ENCODE peak calls at places on chromosomes 13 and 19, in ten cellular contexts. L is fibroblast of mammary gland; U is breast epithelium; I is A549; G is CD8-positive, alpha-beta memory T cell; S is AG04449; X is spleen; P is psoas muscle; B is OCI-LY7; Z is lung. N is an unnamed sample.

GRCh38 chr19:3591876-3592613 is 6.8 kb downstream of the GIPC3 start:
- DNase-seq in L (no peak), U (no peak), I (no peak), G (no peak), S (no peak), X (no peak), P (no peak), B (no peak), Z (no peak), N (peak)

GRCh38 chr19:34773555-34773864 is 495 bp upstream of the ZNF599 start:
- DNase-seq in L (no peak), U (no peak), I (no peak), G (no peak), S (no peak), X (no peak), P (no peak), B (no peak), Z (no peak), N (no peak)

GRCh38 chr19:49631279-49631588 is 8.7 kb downstream of the RRAS start:
- DNase-seq in L (no peak), U (no peak), I (no peak), G (no peak), S (no peak), X (no peak), P (no peak), B (no peak), Z (no peak), N (peak)

GRCh38 chr19:17541184-17541759 is 14.2 kb upstream of the COLGALT1 start:
- DNase-seq in L (no peak), U (no peak), I (no peak), G (no peak), S (no peak), X (no peak), P (no peak), B (no peak), Z (no peak), N (peak)

GRCh38 chr19:51207747-51208146 is 17.1 kb upstream of the CD33 start:
- DNase-seq in L (no peak), U (no peak), I (no peak), G (no peak), S (no peak), X (no peak), P (no peak), B (no peak), Z (no peak), N (no peak)

GRCh38 chr13:51328488-51328887 is 11.0 kb upstream of the SERPINE3 start:
- DNase-seq in L (no peak), U (no peak), I (no peak), G (no peak), S (no peak), X (no peak), P (no peak), B (no peak), Z (no peak), N (no peak)

GRCh38 chr19:54684537-54684936 is 21.8 kb downstream of the LILRB4 start:
- DNase-seq in L (peak), U (no peak), I (peak), G (no peak), S (no peak), X (no peak), P (no peak), B (peak), Z (no peak), N (no peak)

GRCh38 chr19:56312787-56313343 is 1.8 kb downstream of the ZSCAN5A start:
- DNase-seq in L (no peak), U (no peak), I (no peak), G (no peak), S (no peak), X (no peak), P (no peak), B (no peak), Z (no peak), N (no peak)

GRCh38 chr19:1904385-1905070 is 671 bp upstream of the ADAT3 start:
- DNase-seq in L (no peak), U (peak), I (no peak), G (no peak), S (no peak), X (no peak), P (no peak), B (peak), Z (peak), N (peak)

GRCh38 chr13:40452741-40453665 is 213.4 kb downstream of the FOXO1 start:
- DNase-seq in L (peak), U (no peak), I (peak), G (no peak), S (no peak), X (no peak), P (no peak), B (no peak), Z (no peak), N (peak)

GRCh38 chr19:15372891-15373301 is 6.7 kb downstream of the AKAP8 start:
- DNase-seq in L (no peak), U (no peak), I (no peak), G (no peak), S (no peak), X (peak), P (no peak), B (no peak), Z (no peak), N (peak)

GRCh38 chr13:110624766-110625756 is 9.7 kb downstream of the NAXD start:
- DNase-seq in L (no peak), U (no peak), I (no peak), G (no peak), S (no peak), X (no peak), P (no peak), B (no peak), Z (no peak), N (peak)

GRCh38 chr13:55087085-55087484 is 2053.6 kb upstream of the PRR20A start:
- DNase-seq in L (no peak), U (no peak), I (no peak), G (no peak), S (no peak), X (no peak), P (no peak), B (no peak), Z (no peak), N (no peak)

GRCh38 chr13:30338331-30338851 is 31.0 kb upstream of the KATNAL1 start:
- DNase-seq in L (peak), U (no peak), I (no peak), G (no peak), S (peak), X (no peak), P (no peak), B (no peak), Z (no peak), N (no peak)

GRCh38 chr13:21259571-21260455 is 83.4 kb downstream of the MRPL57 start:
- DNase-seq in L (no peak), U (no peak), I (no peak), G (no peak), S (no peak), X (no peak), P (no peak), B (no peak), Z (no peak), N (peak)

GRCh38 chr19:18437481-18438330 is at the start of gene ISYNA1:
- DNase-seq in L (no peak), U (no peak), I (peak), G (peak), S (no peak), X (peak), P (peak), B (no peak), Z (no peak), N (peak)

GRCh38 chr19:30842926-30843325 is 470.7 kb downstream of the ZNF536 start:
- DNase-seq in L (no peak), U (no peak), I (no peak), G (no peak), S (no peak), X (no peak), P (no peak), B (no peak), Z (no peak), N (no peak)

GRCh38 chr19:15177269-15178116 is 23.3 kb downstream of the NOTCH3 start:
- DNase-seq in L (peak), U (peak), I (peak), G (peak), S (no peak), X (peak), P (peak), B (peak), Z (peak), N (peak)

GRCh38 chr19:41530761-41531301 is 45.1 kb upstream of the CEACAM21 start:
- DNase-seq in L (peak), U (no peak), I (no peak), G (no peak), S (no peak), X (no peak), P (no peak), B (no peak), Z (peak), N (no peak)

GRCh38 chr19:18832331-18833140 is 777 bp downstream of the UPF1 start:
- DNase-seq in L (peak), U (no peak), I (peak), G (no peak), S (no peak), X (peak), P (no peak), B (peak), Z (no peak), N (peak)

GRCh38 chr13:23991119-23991518 is 93.8 kb upstream of the C1QTNF9B start:
- DNase-seq in L (no peak), U (no peak), I (no peak), G (no peak), S (no peak), X (no peak), P (no peak), B (no peak), Z (no peak), N (no peak)

GRCh38 chr19:2474232-2475017 is 1.5 kb upstream of the GADD45B start:
- DNase-seq in L (peak), U (peak), I (peak), G (peak), S (no peak), X (peak), P (peak), B (peak), Z (peak), N (peak)

GRCh38 chr19:28213476-28214082 is 999.4 kb downstream of the UQCRFS1 start:
- DNase-seq in L (peak), U (no peak), I (peak), G (no peak), S (no peak), X (no peak), P (no peak), B (peak), Z (no peak), N (no peak)

GRCh38 chr19:18629166-18630088 is 7.4 kb upstream of the KLHL26 start:
- DNase-seq in L (peak), U (no peak), I (no peak), G (no peak), S (no peak), X (no peak), P (peak), B (no peak), Z (no peak), N (peak)

GRCh38 chr19:15441317-15441716 is 8.4 kb downstream of the WIZ start:
- DNase-seq in L (no peak), U (no peak), I (no peak), G (no peak), S (no peak), X (no peak), P (no peak), B (no peak), Z (no peak), N (no peak)

GRCh38 chr13:111252449-111253124 is 67.9 kb upstream of the TEX29 start:
- DNase-seq in L (peak), U (no peak), I (no peak), G (no peak), S (peak), X (no peak), P (no peak), B (no peak), Z (peak), N (no peak)

GRCh38 chr19:2084993-2085720 is 11.0 kb downstream of the MOB3A start:
- DNase-seq in L (peak), U (no peak), I (no peak), G (peak), S (no peak), X (peak), P (peak), B (peak), Z (peak), N (peak)

GRCh38 chr19:11322269-11323024 is 17.0 kb downstream of the RAB3D start:
- DNase-seq in L (no peak), U (no peak), I (no peak), G (no peak), S (no peak), X (no peak), P (no peak), B (no peak), Z (no peak), N (no peak)

GRCh38 chr19:10395436-10395835 is 7.9 kb downstream of the CDC37 start:
- DNase-seq in L (no peak), U (no peak), I (no peak), G (no peak), S (no peak), X (no peak), P (no peak), B (no peak), Z (no peak), N (peak)

GRCh38 chr13:99778500-99778899 is 193.1 kb downstream of the ZIC5 start:
- DNase-seq in L (no peak), U (no peak), I (no peak), G (no peak), S (no peak), X (no peak), P (no peak), B (no peak), Z (no peak), N (no peak)

GRCh38 chr19:42207767-42208259 is 9.7 kb downstream of the DEDD2 start:
- DNase-seq in L (peak), U (no peak), I (peak), G (no peak), S (peak), X (no peak), P (no peak), B (no peak), Z (no peak), N (peak)

GRCh38 chr13:96297360-96297759 is 207.5 kb downstream of the HS6ST3 start:
- DNase-seq in L (no peak), U (no peak), I (no peak), G (no peak), S (no peak), X (no peak), P (no peak), B (no peak), Z (no peak), N (no peak)

GRCh38 chr13:36788276-36788675 is 30.7 kb upstream of the RFXAP start:
- DNase-seq in L (peak), U (no peak), I (no peak), G (no peak), S (no peak), X (no peak), P (no peak), B (no peak), Z (no peak), N (no peak)

GRCh38 chr13:60001892-60002291 is 161.8 kb downstream of the DIAPH3 start:
- DNase-seq in L (peak), U (no peak), I (no peak), G (no peak), S (no peak), X (no peak), P (no peak), B (no peak), Z (no peak), N (no peak)

GRCh38 chr19:30056580-30056979 is 114.5 kb downstream of the URI1 start:
- DNase-seq in L (no peak), U (no peak), I (no peak), G (no peak), S (no peak), X (no peak), P (no peak), B (no peak), Z (no peak), N (no peak)

GRCh38 chr13:33727356-33728083 is 90.4 kb upstream of the RFC3 start:
- DNase-seq in L (peak), U (no peak), I (no peak), G (no peak), S (no peak), X (no peak), P (no peak), B (peak), Z (no peak), N (peak)
- H3K4me3 ChIP-seq in L (no peak), U (no peak), I (no peak), G (no peak), S (no peak), X (no peak), P (no peak), B (peak), Z (no peak), N (no peak)

DNA sequence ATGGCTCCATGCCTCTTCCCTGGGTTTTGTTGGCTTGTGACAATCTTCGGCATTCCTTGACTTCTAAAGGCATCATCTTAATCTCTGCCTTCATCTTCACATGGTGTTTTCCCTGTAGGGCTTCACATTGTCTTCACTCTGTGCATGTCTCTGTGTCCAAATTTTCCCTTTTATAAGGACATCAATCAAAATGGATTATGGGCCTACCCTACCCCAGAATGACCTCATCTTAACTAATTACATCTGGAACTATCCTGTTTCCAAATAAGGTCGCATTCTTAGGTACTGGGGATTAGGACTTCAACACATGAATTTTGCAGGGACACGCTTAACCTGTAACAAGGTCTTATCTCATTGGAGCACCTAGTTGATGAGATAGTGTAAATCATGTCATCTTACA is 290.3 kb upstream of the KLF12 start:
- DNase-seq in L (no peak), U (no peak), I (no peak), G (no peak), S (no peak), X (no peak), P (no peak), B (no peak), Z (no peak), N (peak)
- H3K4me3 ChIP-seq in L (no peak), U (no peak), I (no peak), G (no peak), S (no peak), X (no peak), P (no peak), B (no peak), Z (no peak), N (no peak)

DNA sequence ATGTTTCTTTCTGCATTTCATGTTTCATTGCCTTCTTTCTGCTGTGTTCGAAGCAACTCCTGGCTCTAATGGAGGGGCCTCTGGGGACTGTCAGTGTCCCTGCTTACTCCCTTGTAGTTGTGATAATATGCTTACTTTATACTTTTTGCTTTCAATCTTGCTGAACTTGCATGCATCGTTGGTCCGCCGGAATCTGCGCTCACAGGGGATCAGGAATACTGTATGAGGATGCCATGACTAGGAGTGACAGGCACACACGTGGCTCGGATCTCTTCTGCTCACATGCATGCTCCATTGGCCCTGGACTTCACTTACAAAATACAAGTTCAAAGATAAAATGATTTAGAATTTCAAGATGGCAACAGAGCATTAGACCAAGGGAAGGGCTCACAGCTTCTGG is 108.8 kb downstream of the SIPA1L3 start:
- DNase-seq in L (no peak), U (no peak), I (no peak), G (no peak), S (no peak), X (no peak), P (no peak), B (no peak), Z (no peak), N (no peak)
- H3K4me3 ChIP-seq in L (no peak), U (no peak), I (no peak), G (no peak), S (no peak), X (no peak), P (no peak), B (no peak), Z (no peak), N (no peak)

GRCh38 chr19:45616709-45617027 is 14.7 kb upstream of the GPR4 start:
- DNase-seq in L (no peak), U (no peak), I (no peak), G (no peak), S (no peak), X (no peak), P (no peak), B (no peak), Z (no peak), N (no peak)
- H3K4me3 ChIP-seq in L (no peak), U (no peak), I (no peak), G (no peak), S (no peak), X (no peak), P (no peak), B (no peak), Z (no peak), N (no peak)

DNA sequence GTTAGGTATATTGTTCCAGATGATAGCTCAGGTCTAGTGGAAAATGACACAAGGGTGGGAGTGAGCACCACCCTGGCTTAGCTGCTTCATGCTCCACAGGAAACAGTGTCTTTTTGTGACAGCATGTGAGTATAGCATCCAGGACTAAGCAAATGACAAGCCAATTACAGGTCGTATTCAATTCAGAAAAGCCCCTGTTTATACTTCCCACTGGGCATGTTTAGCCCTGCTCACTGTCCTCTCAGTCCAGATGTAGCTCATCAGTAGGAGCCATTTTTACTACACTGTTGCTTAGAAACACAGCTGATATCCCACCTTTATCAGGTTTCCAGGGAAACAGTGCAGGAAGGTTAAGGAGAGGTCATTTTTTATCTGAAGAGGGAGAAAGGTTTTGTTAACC is 8.0 kb downstream of the ABHD13 start:
- DNase-seq in L (no peak), U (no peak), I (no peak), G (no peak), S (no peak), X (no peak), P (no peak), B (no peak), Z (no peak), N (peak)
- H3K4me3 ChIP-seq in L (no peak), U (no peak), I (no peak), G (no peak), S (no peak), X (no peak), P (no peak), B (no peak), Z (no peak), N (no peak)

GRCh38 chr13:39034085-39034484 is 3.8 kb downstream of the PROSER1 start:
- DNase-seq in L (no peak), U (no peak), I (no peak), G (no peak), S (no peak), X (no peak), P (no peak), B (no peak), Z (no peak), N (no peak)
- H3K4me3 ChIP-seq in L (no peak), U (no peak), I (no peak), G (no peak), S (no peak), X (no peak), P (no peak), B (peak), Z (no peak), N (no peak)